ENCODE peak calls at places on chromosomes 11 and 22, in ten cellular contexts. One of them, this sample, is unnamed.

GRCh38 chr11:80849253-80849652 is 1408.4 kb upstream of the TENM4 start:
- DNase-seq in body of pancreas: no peak
- DNase-seq in left cardiac atrium: no peak
- DNase-seq in AG10803: no peak
- DNase-seq in activated T-cell treated with anti-CD3 and anti-CD28 coated beads for 1 hour: no peak
- DNase-seq in T-helper 22 cell: no peak
- DNase-seq in T-helper 9 cell: no peak
- DNase-seq in EL: no peak
- DNase-seq in NCI-H1092 treated with DMSO at 0.1 percent for 48 hours: no peak
- DNase-seq in D341Med: no peak
- DNase-seq in this sample: peak

GRCh38 chr22:25193130-25193529 is 6.5 kb upstream of the CRYBB3 start:
- DNase-seq in left cardiac atrium: no peak
- DNase-seq in EL: no peak
- DNase-seq in T-helper 22 cell: no peak
- DNase-seq in activated T-cell treated with anti-CD3 and anti-CD28 coated beads for 1 hour: no peak
- DNase-seq in body of pancreas: no peak
- DNase-seq in AG10803: no peak
- DNase-seq in D341Med: no peak
- DNase-seq in NCI-H1092 treated with DMSO at 0.1 percent for 48 hours: no peak
- DNase-seq in T-helper 9 cell: no peak
- DNase-seq in this sample: no peak

GRCh38 chr11:62556102-62556871 is 9.7 kb upstream of the AHNAK start:
- DNase-seq in D341Med: peak
- DNase-seq in NCI-H1092 treated with DMSO at 0.1 percent for 48 hours: no peak
- DNase-seq in T-helper 22 cell: peak
- DNase-seq in left cardiac atrium: peak
- DNase-seq in T-helper 9 cell: peak
- DNase-seq in AG10803: peak
- DNase-seq in body of pancreas: peak
- DNase-seq in activated T-cell treated with anti-CD3 and anti-CD28 coated beads for 1 hour: peak
- DNase-seq in EL: peak
- DNase-seq in this sample: peak

GRCh38 chr22:47290706-47291430 is 528.4 kb downstream of the TBC1D22A start:
- DNase-seq in D341Med: no peak
- DNase-seq in AG10803: no peak
- DNase-seq in NCI-H1092 treated with DMSO at 0.1 percent for 48 hours: no peak
- DNase-seq in left cardiac atrium: no peak
- DNase-seq in T-helper 9 cell: no peak
- DNase-seq in activated T-cell treated with anti-CD3 and anti-CD28 coated beads for 1 hour: no peak
- DNase-seq in body of pancreas: no peak
- DNase-seq in T-helper 22 cell: no peak
- DNase-seq in EL: no peak
- DNase-seq in this sample: no peak

GRCh38 chr11:43905788-43906187 is 25.2 kb downstream of the ALKBH3 start:
- DNase-seq in D341Med: no peak
- DNase-seq in NCI-H1092 treated with DMSO at 0.1 percent for 48 hours: no peak
- DNase-seq in EL: no peak
- DNase-seq in activated T-cell treated with anti-CD3 and anti-CD28 coated beads for 1 hour: no peak
- DNase-seq in T-helper 22 cell: no peak
- DNase-seq in body of pancreas: no peak
- DNase-seq in AG10803: peak
- DNase-seq in left cardiac atrium: peak
- DNase-seq in T-helper 9 cell: no peak
- DNase-seq in this sample: no peak

GRCh38 chr11:61963016-61963281 is 4.5 kb downstream of the FTH1 start:
- DNase-seq in NCI-H1092 treated with DMSO at 0.1 percent for 48 hours: no peak
- DNase-seq in EL: no peak
- DNase-seq in T-helper 22 cell: no peak
- DNase-seq in body of pancreas: no peak
- DNase-seq in left cardiac atrium: no peak
- DNase-seq in AG10803: no peak
- DNase-seq in D341Med: peak
- DNase-seq in activated T-cell treated with anti-CD3 and anti-CD28 coated beads for 1 hour: no peak
- DNase-seq in T-helper 9 cell: no peak
- DNase-seq in this sample: no peak

GRCh38 chr11:128208329-128209220 is 378.8 kb downstream of the ETS1 start:
- DNase-seq in body of pancreas: peak
- DNase-seq in AG10803: peak
- DNase-seq in NCI-H1092 treated with DMSO at 0.1 percent for 48 hours: no peak
- DNase-seq in T-helper 9 cell: no peak
- DNase-seq in D341Med: no peak
- DNase-seq in activated T-cell treated with anti-CD3 and anti-CD28 coated beads for 1 hour: no peak
- DNase-seq in T-helper 22 cell: no peak
- DNase-seq in EL: peak
- DNase-seq in left cardiac atrium: peak
- DNase-seq in this sample: peak

GRCh38 chr11:71096751-71097388 is 155.5 kb downstream of the SHANK2 start:
- DNase-seq in D341Med: no peak
- DNase-seq in activated T-cell treated with anti-CD3 and anti-CD28 coated beads for 1 hour: no peak
- DNase-seq in EL: no peak
- DNase-seq in left cardiac atrium: no peak
- DNase-seq in T-helper 22 cell: no peak
- DNase-seq in AG10803: no peak
- DNase-seq in NCI-H1092 treated with DMSO at 0.1 percent for 48 hours: no peak
- DNase-seq in T-helper 9 cell: no peak
- DNase-seq in body of pancreas: no peak
- DNase-seq in this sample: peak

This sample was measured in ACHN.